ENCODE peak calls at places on chromosomes 4 and X, in six cellular contexts. One of them, this sample, is unnamed.

GRCh38 chrX:136694491-136695087 is 46.6 kb downstream of the CD40LG start:
- DNase-seq in IMR-90: peak; percentile 58
- DNase-seq in breast epithelium: no peak
- DNase-seq in cardiac muscle cell: peak; percentile 71
- DNase-seq in transverse colon: no peak
- DNase-seq in pancreas: no peak
- DNase-seq in this sample: no peak

GRCh38 chrX:101417190-101417589 is 9.2 kb downstream of the HNRNPH2 start:
- DNase-seq in cardiac muscle cell: no peak
- DNase-seq in pancreas: no peak
- DNase-seq in transverse colon: no peak
- DNase-seq in IMR-90: no peak
- DNase-seq in breast epithelium: no peak
- DNase-seq in this sample: no peak

GRCh38 chr4:40227284-40227683 is 30.5 kb downstream of the RHOH start:
- DNase-seq in breast epithelium: no peak
- DNase-seq in transverse colon: no peak
- DNase-seq in IMR-90: no peak
- DNase-seq in cardiac muscle cell: no peak
- DNase-seq in pancreas: no peak
- DNase-seq in this sample: no peak

GRCh38 chr4:89586318-89586717 is 250.6 kb downstream of the SNCA start:
- DNase-seq in IMR-90: no peak
- DNase-seq in breast epithelium: no peak
- DNase-seq in cardiac muscle cell: no peak
- DNase-seq in transverse colon: no peak
- DNase-seq in pancreas: no peak
- DNase-seq in this sample: no peak

GRCh38 chr4:83125738-83126141 is 11.2 kb upstream of the PLAC8 start:
- DNase-seq in transverse colon: peak; percentile 85
- DNase-seq in IMR-90: no peak
- DNase-seq in cardiac muscle cell: no peak
- DNase-seq in breast epithelium: no peak
- DNase-seq in pancreas: no peak
- DNase-seq in this sample: peak; percentile 60

GRCh38 chr4:55871299-55871800 is 17.9 kb downstream of the EXOC1 start:
- DNase-seq in breast epithelium: no peak
- DNase-seq in pancreas: no peak
- DNase-seq in cardiac muscle cell: peak; percentile 50
- DNase-seq in transverse colon: no peak
- DNase-seq in IMR-90: no peak
- DNase-seq in this sample: no peak

GRCh38 chrX:30615229-30615628 is 37.7 kb upstream of the TASL start:
- DNase-seq in breast epithelium: no peak
- DNase-seq in cardiac muscle cell: peak; percentile 36
- DNase-seq in transverse colon: no peak
- DNase-seq in IMR-90: peak; percentile 63
- DNase-seq in pancreas: no peak
- DNase-seq in this sample: no peak

GRCh38 chr4:112082954-112083586 is 62.2 kb upstream of the FAM241A start:
- DNase-seq in cardiac muscle cell: peak; percentile 64
- DNase-seq in breast epithelium: no peak
- DNase-seq in IMR-90: peak; percentile 82
- DNase-seq in pancreas: no peak
- DNase-seq in transverse colon: no peak
- DNase-seq in this sample: peak; percentile 27

GRCh38 chrX:24838624-24839023 is 144.9 kb downstream of the POLA1 start:
- DNase-seq in pancreas: no peak
- DNase-seq in transverse colon: no peak
- DNase-seq in cardiac muscle cell: peak; percentile 43
- DNase-seq in breast epithelium: no peak
- DNase-seq in IMR-90: peak; percentile 50
- DNase-seq in this sample: no peak

GRCh38 chr4:176001171-176002006 is 64.3 kb upstream of the WDR17 start:
- DNase-seq in breast epithelium: no peak
- DNase-seq in IMR-90: peak; percentile 0
- DNase-seq in pancreas: peak; percentile 15
- DNase-seq in transverse colon: peak; percentile 31
- DNase-seq in cardiac muscle cell: peak; percentile 33
- DNase-seq in this sample: no peak

GRCh38 chrX:6228720-6229119 is at the start of gene NLGN4X:
- DNase-seq in transverse colon: no peak
- DNase-seq in cardiac muscle cell: no peak
- DNase-seq in pancreas: no peak
- DNase-seq in IMR-90: no peak
- DNase-seq in breast epithelium: no peak
- DNase-seq in this sample: no peak

GRCh38 chr4:37822220-37822619 is 4.3 kb upstream of the PGM2 start:
- DNase-seq in pancreas: no peak
- DNase-seq in IMR-90: no peak
- DNase-seq in transverse colon: no peak
- DNase-seq in breast epithelium: no peak
- DNase-seq in cardiac muscle cell: peak; percentile 39
- DNase-seq in this sample: no peak

GRCh38 chr4:22299678-22300077 is 216.2 kb downstream of the ADGRA3 start:
- DNase-seq in IMR-90: no peak
- DNase-seq in breast epithelium: no peak
- DNase-seq in pancreas: no peak
- DNase-seq in transverse colon: no peak
- DNase-seq in cardiac muscle cell: no peak
- DNase-seq in this sample: no peak

GRCh38 chrX:34813618-34814017 is 129.0 kb upstream of the FAM47B start:
- DNase-seq in pancreas: no peak
- DNase-seq in transverse colon: no peak
- DNase-seq in IMR-90: peak; percentile 70
- DNase-seq in cardiac muscle cell: no peak
- DNase-seq in breast epithelium: no peak
- DNase-seq in this sample: no peak

GRCh38 chr4:19689511-19689910 is 562.2 kb upstream of the SLIT2 start:
- DNase-seq in transverse colon: no peak
- DNase-seq in breast epithelium: no peak
- DNase-seq in cardiac muscle cell: peak; percentile 79
- DNase-seq in pancreas: no peak
- DNase-seq in IMR-90: peak; percentile 75
- DNase-seq in this sample: no peak

GRCh38 chr4:109622581-109622980 is 62.5 kb downstream of the MCUB start:
- DNase-seq in IMR-90: no peak
- DNase-seq in breast epithelium: no peak
- DNase-seq in transverse colon: no peak
- DNase-seq in pancreas: no peak
- DNase-seq in cardiac muscle cell: no peak
- DNase-seq in this sample: no peak

GRCh38 chr4:114997596-114997995 is 115.8 kb downstream of the NDST4 start:
- DNase-seq in pancreas: no peak
- DNase-seq in IMR-90: no peak
- DNase-seq in transverse colon: no peak
- DNase-seq in cardiac muscle cell: no peak
- DNase-seq in breast epithelium: no peak
- DNase-seq in this sample: no peak

DNA sequence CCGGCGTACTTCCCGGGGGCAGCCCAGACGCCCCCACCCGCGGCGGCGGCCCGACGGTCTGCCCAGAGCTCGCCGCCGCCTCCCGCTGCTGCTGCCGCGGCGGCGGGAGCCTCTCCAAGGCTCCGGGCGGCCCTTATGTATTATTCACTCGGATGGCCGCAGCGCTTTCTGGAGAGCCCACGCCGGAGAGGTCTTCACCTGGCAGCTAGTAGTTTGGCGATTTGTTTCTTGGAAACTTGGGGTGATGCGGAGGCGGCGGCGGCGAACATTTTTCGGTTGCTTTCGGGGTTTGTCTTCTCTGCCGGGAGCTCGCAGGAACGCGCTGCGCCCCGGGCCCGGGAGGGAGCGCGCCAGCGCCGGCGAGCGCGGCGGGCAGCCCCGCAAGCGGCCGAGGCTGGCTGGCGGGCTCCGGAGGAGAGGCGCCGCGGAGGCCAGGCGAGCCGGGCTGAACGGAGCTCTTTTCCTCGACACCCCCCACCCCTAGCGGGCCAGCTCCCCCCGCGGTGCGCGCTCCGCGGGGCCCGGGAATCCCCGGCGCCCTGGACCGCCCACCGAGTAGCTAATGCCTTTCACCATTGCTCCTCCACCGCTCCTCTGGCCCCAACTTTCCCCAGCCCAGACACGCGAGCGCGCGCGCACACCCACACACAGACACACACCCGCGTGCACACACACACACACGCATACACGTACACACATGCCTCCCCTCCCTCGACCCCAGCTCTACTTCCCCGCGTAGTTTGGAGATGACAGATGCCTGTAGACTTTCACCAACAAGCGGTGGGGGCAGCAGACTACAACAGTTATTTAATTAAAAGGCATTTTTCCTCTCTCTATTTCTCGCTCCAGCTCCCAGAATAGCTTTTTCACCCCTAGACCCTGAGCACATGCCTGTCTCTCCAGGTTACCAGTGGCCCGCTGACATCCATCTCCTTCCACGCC is 113.4 kb downstream of the DHX15 start:
- DNase-seq in transverse colon: peak; percentile 11
- DNase-seq in breast epithelium: no peak
- DNase-seq in pancreas: no peak
- DNase-seq in cardiac muscle cell: peak; percentile 50
- DNase-seq in IMR-90: peak; percentile 43
- DNase-seq in this sample: no peak
- TF ChIP-seq CTCF in transverse colon: no peak
- TF ChIP-seq CTCF in breast epithelium: no peak
- TF ChIP-seq CTCF in pancreas: no peak
- TF ChIP-seq CTCF in cardiac muscle cell: peak; percentile 7
- TF ChIP-seq CTCF in IMR-90: no peak
- TF ChIP-seq CTCF in this sample: no peak

DNA sequence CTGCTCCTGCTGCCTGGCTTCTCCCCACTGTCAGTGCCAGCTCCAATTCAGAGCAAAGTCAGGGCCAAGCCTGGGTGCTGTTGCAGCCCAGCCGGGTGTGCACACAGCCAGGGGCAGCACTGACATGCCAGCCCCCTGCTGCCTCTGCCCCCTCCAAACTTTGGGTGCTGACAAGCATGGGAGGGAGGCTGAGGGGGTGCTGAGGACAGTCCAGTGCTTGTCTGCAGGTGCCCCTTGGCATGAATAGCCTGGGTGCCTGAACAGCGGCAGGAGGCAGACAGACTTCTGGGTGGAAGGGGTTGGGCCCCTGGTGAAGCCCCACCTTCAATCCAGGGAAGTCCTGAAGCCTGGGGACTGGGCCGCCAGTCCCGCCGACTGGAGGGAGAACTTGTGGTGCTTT is 31.2 kb upstream of the PAGE1 start:
- DNase-seq in IMR-90: no peak
- DNase-seq in cardiac muscle cell: no peak
- DNase-seq in pancreas: no peak
- DNase-seq in breast epithelium: no peak
- DNase-seq in transverse colon: no peak
- DNase-seq in this sample: no peak
- H3K9me3 ChIP-seq in IMR-90: no peaks in the 10 kb centered on the region
- H3K9me3 ChIP-seq in cardiac muscle cell: no peaks in the 10 kb centered on the region
- H3K9me3 ChIP-seq in pancreas: no peaks in the 10 kb centered on the region
- H3K9me3 ChIP-seq in breast epithelium: peaks cover 2% of the 10 kb centered on the region
- H3K9me3 ChIP-seq in transverse colon: no peaks in the 10 kb centered on the region
- H3K9me3 ChIP-seq in this sample: no peaks in the 10 kb centered on the region

DNA sequence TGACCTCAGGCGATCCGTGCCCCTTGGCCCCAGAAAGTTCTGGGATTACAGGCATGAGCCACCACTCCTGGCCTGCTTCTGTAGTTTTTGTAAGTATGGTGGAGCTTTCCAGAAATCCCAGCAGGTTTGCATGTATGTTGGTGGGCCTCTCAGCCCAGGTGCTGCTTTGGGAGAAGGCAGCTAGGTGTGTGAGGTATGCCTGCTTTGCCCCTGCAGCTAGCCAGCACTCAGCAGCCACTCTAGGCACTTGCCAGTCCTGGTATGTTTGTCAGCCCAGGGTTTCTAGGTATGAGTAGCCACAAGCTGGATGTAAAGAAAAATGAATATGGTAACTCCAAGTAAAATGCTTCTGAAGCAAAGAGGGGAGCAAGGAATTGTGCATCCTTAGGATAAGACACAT is 8.9 kb downstream of the SNX25 start:
- DNase-seq in breast epithelium: no peak
- DNase-seq in IMR-90: no peak
- DNase-seq in cardiac muscle cell: no peak
- DNase-seq in pancreas: no peak
- DNase-seq in transverse colon: no peak
- DNase-seq in this sample: no peak
- H3K4me1 ChIP-seq in breast epithelium: peaks cover 4% of the 10 kb centered on the region
- H3K4me1 ChIP-seq in IMR-90: peaks cover 9% of the 10 kb centered on the region
- H3K4me1 ChIP-seq in cardiac muscle cell: no peaks in the 10 kb centered on the region
- H3K4me1 ChIP-seq in pancreas: peaks cover 5% of the 10 kb centered on the region
- H3K4me1 ChIP-seq in transverse colon: peaks cover 3% of the 10 kb centered on the region
- H3K4me1 ChIP-seq in this sample: no peaks in the 10 kb centered on the region

GRCh38 chrX:18886005-18886343 is 97.9 kb downstream of the PHKA2 start:
- DNase-seq in cardiac muscle cell: no peak
- DNase-seq in breast epithelium: no peak
- DNase-seq in IMR-90: no peak
- DNase-seq in pancreas: no peak
- DNase-seq in transverse colon: no peak
- DNase-seq in this sample: no peak

GRCh38 chrX:18884916-18885315 is 99.0 kb downstream of the PHKA2 start:
- DNase-seq in cardiac muscle cell: peak; percentile 6
- DNase-seq in IMR-90: peak; percentile 5
- DNase-seq in pancreas: no peak
- DNase-seq in transverse colon: no peak
- DNase-seq in breast epithelium: no peak
- DNase-seq in this sample: no peak

GRCh38 chrX:18883961-18884765 is 99.8 kb downstream of the PHKA2 start:
- DNase-seq in cardiac muscle cell: no peak
- DNase-seq in pancreas: no peak
- DNase-seq in IMR-90: no peak
- DNase-seq in transverse colon: no peak
- DNase-seq in breast epithelium: no peak
- DNase-seq in this sample: no peak

GRCh38 chrX:18886344-18887161 is 97.4 kb downstream of the PHKA2 start:
- DNase-seq in pancreas: peak; percentile 70
- DNase-seq in cardiac muscle cell: peak; percentile 68
- DNase-seq in transverse colon: peak; percentile 81
- DNase-seq in breast epithelium: peak; percentile 75
- DNase-seq in IMR-90: peak; percentile 23
- DNase-seq in this sample: peak; percentile 80

DNA sequence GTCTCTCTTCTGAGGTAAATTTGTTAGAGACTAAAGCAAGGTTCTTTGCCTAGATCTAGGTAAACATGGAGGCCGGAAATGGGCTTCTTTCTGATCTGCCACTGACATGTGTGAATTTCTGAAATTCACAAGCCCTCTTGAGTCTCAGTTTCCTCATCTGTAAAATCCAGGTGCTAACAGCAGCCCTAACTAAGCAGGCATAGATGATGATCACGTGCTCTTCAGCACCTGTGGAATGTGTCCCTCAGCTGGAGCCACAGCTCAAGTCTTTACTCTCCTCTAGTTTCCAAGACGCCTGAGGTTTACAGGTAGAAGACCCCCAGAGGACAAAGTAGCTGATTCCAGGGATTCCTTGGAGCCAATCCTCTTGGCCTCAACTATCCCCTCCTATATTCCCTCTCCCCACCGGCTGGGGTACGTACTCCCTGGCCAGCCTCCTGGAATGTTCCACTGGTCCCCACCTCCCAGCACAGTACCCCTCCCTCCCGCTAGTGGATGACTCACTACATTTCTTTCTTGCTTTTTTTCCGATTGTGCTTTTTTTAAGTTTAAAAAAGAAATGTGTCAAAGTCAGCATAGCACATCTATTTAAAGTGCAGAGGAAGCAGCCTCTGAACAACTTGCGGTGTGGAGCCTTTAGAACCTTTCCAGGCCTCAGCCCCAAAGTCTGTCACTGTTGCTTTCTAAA is 98.5 kb downstream of the PHKA2 start:
- DNase-seq in cardiac muscle cell: peak; percentile 44
- DNase-seq in IMR-90: peak; percentile 7
- DNase-seq in transverse colon: no peak
- DNase-seq in pancreas: no peak
- DNase-seq in breast epithelium: no peak
- DNase-seq in this sample: no peak
- TF ChIP-seq CTCF in cardiac muscle cell: no peak
- TF ChIP-seq CTCF in IMR-90: no peak
- TF ChIP-seq CTCF in transverse colon: no peak
- TF ChIP-seq CTCF in pancreas: no peak
- TF ChIP-seq CTCF in breast epithelium: no peak
- TF ChIP-seq CTCF in this sample: no peak

This sample was measured in PC-9.